ENCODE peak calls at places on chromosomes 11 and 22, in four cellular contexts. C is HepG2, N is K562, M is GM12878. A is an unnamed sample.

GRCh38 chr22:27797793-27798525 is 3.6 kb downstream of the MN1 start:
- DNase-seq in C (no peak), N (no peak), M (no peak), A (no peak)

GRCh38 chr11:27246925-27247324 is 116.1 kb downstream of the CCDC34 start:
- DNase-seq in C (no peak), N (no peak), M (no peak), A (no peak)

GRCh38 chr11:109071712-109072524 is 350.1 kb upstream of the C11orf87 start:
- DNase-seq in C (no peak), N (no peak), M (no peak), A (no peak)

GRCh38 chr11:2531277-2531986 is 86.6 kb downstream of the KCNQ1 start:
- DNase-seq in C (peak; percentile 32), N (peak; percentile 80), M (no peak), A (peak; percentile 78)

GRCh38 chr11:112302226-112302868 is 41.7 kb upstream of the PLET1 start:
- DNase-seq in C (no peak), N (peak; percentile 23), M (no peak), A (peak; percentile 6)

GRCh38 chr11:6646631-6647281 is 8.9 kb downstream of the DCHS1 start:
- DNase-seq in C (no peak), N (no peak), M (peak; percentile 61), A (no peak)

GRCh38 chr22:48702573-48703264 is 1125.0 kb downstream of the BRD1 start:
- DNase-seq in C (peak; percentile 98), N (no peak), M (no peak), A (no peak)

GRCh38 chr22:31840581-31840980 is 86.8 kb downstream of the DEPDC5 start:
- DNase-seq in C (no peak), N (no peak), M (no peak), A (no peak)

GRCh38 chr11:60880635-60881282 is 13.4 kb downstream of the ZP1 start:
- DNase-seq in C (peak; percentile 96), N (no peak), M (no peak), A (no peak)

GRCh38 chr11:46407635-46408034 is 16.1 kb upstream of the CHRM4 start:
- DNase-seq in C (no peak), N (no peak), M (no peak), A (no peak)

GRCh38 chr11:46413755-46414465 is 22.3 kb upstream of the CHRM4 start:
- DNase-seq in C (peak; percentile 76), N (no peak), M (no peak), A (peak; percentile 57)

GRCh38 chr11:46408407-46408986 is 16.9 kb upstream of the CHRM4 start:
- DNase-seq in C (no peak), N (no peak), M (no peak), A (no peak)

GRCh38 chr11:46414466-46414796 is 22.9 kb upstream of the CHRM4 start:
- DNase-seq in C (no peak), N (no peak), M (no peak), A (no peak)

DNA sequence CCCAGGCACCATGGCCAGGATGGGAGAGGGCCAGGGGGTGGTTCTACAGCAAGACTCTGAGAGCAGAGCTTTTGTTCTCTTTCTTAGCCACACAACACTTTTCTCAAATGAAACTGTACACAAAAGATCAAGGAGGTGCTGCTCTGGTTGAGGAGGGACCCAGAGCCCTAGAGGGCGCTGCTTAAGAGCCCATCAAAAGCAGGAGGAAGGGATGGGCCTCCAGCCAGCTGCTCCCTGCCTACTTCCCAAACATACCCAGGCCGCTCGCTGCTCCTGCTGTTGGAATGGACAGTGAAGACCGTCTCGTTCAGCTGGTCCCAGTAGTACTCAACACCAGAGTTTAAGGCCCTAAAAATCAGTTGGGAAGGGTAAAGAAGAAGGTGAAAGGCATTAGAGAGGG is 18.4 kb upstream of the CHRM4 start:
- DNase-seq in C (no peak), N (no peak), M (no peak), A (no peak)
- TF ChIP-seq RAD21 in C (no peak), N (peak; percentile 56), M (peak; percentile 8), A (peak; percentile 42)

GRCh38 chr11:28760676-28761390 is 652.6 kb downstream of the METTL15 start:
- DNase-seq in C (no peak), N (no peak), M (no peak), A (no peak)
- TF ChIP-seq MYC in C (no peak), N (no peak), M (no peak), A (no peak)

GRCh38 chr11:16336721-16337120 is 19.6 kb downstream of the SOX6 start:
- DNase-seq in C (no peak), N (no peak), M (no peak), A (no peak)

GRCh38 chr11:16341853-16342252 is 14.5 kb downstream of the SOX6 start:
- DNase-seq in C (no peak), N (no peak), M (no peak), A (no peak)

GRCh38 chr11:16338397-16338796 is 17.9 kb downstream of the SOX6 start:
- DNase-seq in C (no peak), N (no peak), M (no peak), A (no peak)

GRCh38 chr11:16335236-16335962 is 20.9 kb downstream of the SOX6 start:
- DNase-seq in C (peak; percentile 65), N (no peak), M (no peak), A (no peak)

DNA sequence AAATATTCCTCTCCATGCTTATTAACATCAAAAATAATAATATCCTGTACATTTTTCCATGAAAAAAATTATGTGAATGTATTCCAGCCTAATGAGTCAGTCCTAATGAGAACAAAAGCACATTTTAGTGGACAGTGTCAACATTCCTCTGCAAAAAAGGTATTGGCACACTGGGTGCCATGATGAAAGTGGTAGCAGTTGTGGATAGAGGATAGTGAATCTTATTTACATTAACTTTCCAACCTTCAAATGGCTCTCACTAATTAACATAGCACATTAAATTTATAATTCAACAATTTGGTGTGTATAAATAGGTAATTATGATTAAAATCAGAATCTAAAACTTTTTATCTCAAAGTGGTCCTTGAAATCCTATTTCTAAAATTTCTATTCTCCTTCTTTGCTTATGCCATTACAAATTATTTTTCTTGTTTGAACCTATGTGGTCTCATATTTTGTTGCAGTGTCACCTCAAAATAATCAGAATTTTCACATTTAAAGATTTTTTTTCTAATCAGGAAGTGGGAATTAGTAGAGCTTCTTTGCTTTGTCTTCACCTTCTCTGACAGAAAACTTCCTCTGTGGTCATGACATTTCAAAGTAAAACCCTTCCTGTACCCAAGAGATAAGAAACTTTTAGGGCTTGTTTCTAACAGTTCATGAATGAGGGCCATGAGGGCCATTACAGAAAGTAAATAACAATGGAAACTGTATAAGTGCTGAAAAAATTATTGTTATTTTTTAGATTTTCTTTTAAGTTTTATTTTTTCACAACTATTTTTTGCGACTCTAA is 18.7 kb downstream of the SOX6 start:
- DNase-seq in C (no peak), N (peak; percentile 84), M (no peak), A (no peak)
- TF ChIP-seq MAX in C (no peak), N (no peak), M (no peak), A (no peak)

DNA sequence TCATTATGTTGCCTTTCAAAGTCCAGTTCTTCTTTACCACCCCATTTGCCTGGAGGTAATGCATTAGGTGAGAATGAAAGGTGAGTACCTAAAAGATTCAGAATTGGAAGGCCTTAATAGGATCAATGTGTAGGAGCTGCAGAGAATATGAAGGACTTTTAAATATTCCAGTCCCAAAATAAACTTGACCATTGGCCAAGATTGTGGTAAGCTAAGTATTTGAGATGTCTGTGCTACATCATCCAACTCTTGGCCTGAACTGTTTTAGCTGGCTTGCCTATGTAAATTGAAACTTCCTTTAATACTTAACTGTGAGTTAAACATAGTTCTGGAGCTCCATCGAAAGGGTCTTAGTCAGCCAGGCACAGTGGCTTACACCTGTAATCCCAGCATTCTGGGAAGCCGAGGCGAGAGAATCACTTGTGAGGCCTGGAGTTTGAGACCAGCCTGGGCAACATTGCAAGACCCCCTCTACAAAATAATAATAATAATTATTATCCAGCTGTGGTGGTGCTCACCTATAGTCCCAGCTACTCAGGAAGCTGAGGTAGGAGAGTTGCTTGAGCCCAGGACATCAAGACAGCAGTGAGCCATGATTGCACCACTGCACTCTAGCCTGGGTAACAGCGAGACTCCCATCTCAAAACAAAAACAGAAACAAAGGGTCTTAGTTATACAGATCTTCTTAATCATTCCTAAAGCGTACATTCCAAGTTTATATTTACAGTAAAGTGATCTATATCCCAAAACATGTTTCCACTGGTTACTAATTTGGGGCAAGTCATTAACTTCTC is 29.8 kb downstream of the MTMR3 start:
- DNase-seq in C (no peak), N (no peak), M (no peak), A (no peak)
- TF ChIP-seq RAD21 in C (no peak), N (no peak), M (no peak), A (no peak)

GRCh38 chr11:100592619-100593309 is 94.3 kb upstream of the ARHGAP42 start:
- DNase-seq in C (no peak), N (no peak), M (no peak), A (no peak)

GRCh38 chr11:100594320-100594719 is 92.8 kb upstream of the ARHGAP42 start:
- DNase-seq in C (no peak), N (no peak), M (no peak), A (no peak)

GRCh38 chr11:100593321-100593720 is 93.8 kb upstream of the ARHGAP42 start:
- DNase-seq in C (no peak), N (no peak), M (no peak), A (no peak)
- TF ChIP-seq MYC in C (no peak), N (no peak), M (no peak), A (no peak)

GRCh38 chr22:50326225-50326958 is 420 bp downstream of the DENND6B start:
- DNase-seq in C (no peak), N (no peak), M (no peak), A (no peak)
- TF ChIP-seq MAX in C (no peak), N (no peak), M (no peak), A (no peak)

GRCh38 chr11:125516266-125516665 is 20.2 kb upstream of the FEZ1 start:
- DNase-seq in C (no peak), N (no peak), M (no peak), A (no peak)

GRCh38 chr11:125512106-125512505 is 16.0 kb upstream of the FEZ1 start:
- DNase-seq in C (no peak), N (no peak), M (no peak), A (no peak)

GRCh38 chr11:125513705-125514265 is 17.7 kb upstream of the FEZ1 start:
- DNase-seq in C (no peak), N (no peak), M (no peak), A (no peak)

GRCh38 chr11:125515102-125515439 is 19.0 kb upstream of the FEZ1 start:
- DNase-seq in C (no peak), N (no peak), M (no peak), A (no peak)

DNA sequence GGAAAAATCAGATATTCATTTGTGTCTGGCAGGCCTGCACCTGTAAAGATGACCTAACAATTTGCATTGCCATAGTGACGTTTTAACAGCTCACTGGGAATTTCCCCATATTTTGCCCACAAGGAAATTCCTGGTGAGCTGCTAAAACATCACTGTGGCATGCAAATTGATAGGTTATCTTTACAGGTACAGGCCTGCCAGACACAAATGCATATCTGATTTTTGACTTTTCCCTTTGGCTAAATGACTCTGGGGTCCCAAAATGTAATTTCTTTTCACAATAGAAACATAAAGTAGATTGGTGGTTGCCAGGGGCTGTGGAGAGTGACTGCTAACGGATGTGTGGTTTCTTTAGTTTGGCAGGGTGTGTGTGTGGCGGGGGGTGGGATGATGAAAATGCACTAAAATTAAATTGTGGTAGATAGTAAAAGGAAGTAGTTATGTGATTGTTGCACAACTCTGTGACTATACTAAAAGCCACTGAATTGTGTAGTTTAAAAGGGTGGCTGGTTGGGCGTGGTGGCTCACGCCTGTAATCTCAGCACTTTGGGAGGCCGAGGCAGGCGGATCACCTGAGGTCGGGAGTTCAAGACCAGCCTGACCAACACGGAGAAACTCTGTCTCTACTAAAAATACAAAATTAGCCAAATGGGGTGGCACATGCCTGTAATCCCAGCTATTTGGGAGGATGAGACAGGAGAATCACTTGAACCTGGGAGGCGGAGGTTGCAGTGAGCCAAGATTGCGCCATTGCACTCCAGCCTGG is 18.5 kb upstream of the FEZ1 start:
- DNase-seq in C (no peak), N (no peak), M (peak; percentile 92), A (no peak)
- TF ChIP-seq RAD21 in C (no peak), N (no peak), M (no peak), A (no peak)

A was measured in A549.